ENCODE peak calls at places on chromosomes 2 and 18, in five cellular contexts. Z is stomach; X is effector memory CD4-positive, alpha-beta T cell; Y is H9; E is H1. K is an unnamed sample.

GRCh38 chr2:54387592-54387991 is 68.5 kb upstream of the SPTBN1 start:
- DNase-seq in Z (no peak), X (no peak), E (no peak), Y (no peak), K (no peak)

GRCh38 chr2:65491381-65491903 is 59.0 kb upstream of the SPRED2 start:
- DNase-seq in Z (no peak), X (no peak), Y (no peak), E (no peak), K (no peak)

GRCh38 chr2:4753721-4754120 is 938.5 kb upstream of the SOX11 start:
- DNase-seq in E (no peak), X (no peak), Y (no peak), Z (no peak), K (no peak)

GRCh38 chr2:111884592-111884964 is 585 bp upstream of the ANAPC1 start:
- DNase-seq in E (no peak), Z (no peak), X (no peak), Y (no peak), K (no peak)

GRCh38 chr2:10558281-10559030 is 110.3 kb upstream of the ODC1 start:
- DNase-seq in Y (no peak), X (no peak), E (no peak), Z (no peak), K (no peak)

GRCh38 chr18:62808116-62808515 is 92.8 kb downstream of the PHLPP1 start:
- DNase-seq in X (no peak), Y (no peak), Z (no peak), E (no peak), K (no peak)

GRCh38 chr18:649341-649740 is 8.1 kb upstream of the TYMS start:
- DNase-seq in X (no peak), E (no peak), Z (no peak), Y (no peak), K (no peak)

GRCh38 chr2:62292190-62292589 is 96.3 kb downstream of the B3GNT2 start:
- DNase-seq in Y (no peak), Z (peak; percentile 60), X (no peak), E (no peak), K (no peak)

GRCh38 chr2:109728809-109729208 is 65.3 kb upstream of the RGPD5 start:
- DNase-seq in Y (no peak), Z (no peak), E (peak; percentile 4), X (no peak), K (no peak)

GRCh38 chr18:21684731-21685130 is 19.8 kb downstream of the ABHD3 start:
- DNase-seq in X (no peak), Z (no peak), E (no peak), Y (no peak), K (no peak)

GRCh38 chr2:241770936-241771285 is 5.7 kb upstream of the GAL3ST2 start:
- DNase-seq in X (no peak), Z (no peak), E (no peak), Y (no peak), K (no peak)

GRCh38 chr2:232386490-232386739 is 7.9 kb downstream of the ALPP start:
- DNase-seq in X (no peak), Z (no peak), E (no peak), Y (no peak), K (no peak)

GRCh38 chr2:235098273-235098672 is 146.5 kb downstream of the SH3BP4 start:
- DNase-seq in E (peak; percentile 30), Y (no peak), X (no peak), Z (no peak), K (no peak)

GRCh38 chr2:9548506-9548905 is 7.1 kb downstream of the ADAM17 start:
- DNase-seq in X (no peak), Z (no peak), E (no peak), Y (no peak), K (no peak)

GRCh38 chr2:7044253-7045250 is 127.3 kb downstream of the RNF144A start:
- DNase-seq in Y (peak; percentile 50), X (peak; percentile 19), E (peak; percentile 80), Z (peak; percentile 79), K (no peak)

GRCh38 chr2:45180033-45180746 is 170.9 kb upstream of the SIX2 start:
- DNase-seq in Y (no peak), E (no peak), Z (no peak), X (no peak), K (no peak)
- H3K27ac ChIP-seq in Y (no peak overlapping the region), E (no peak overlapping the region), Z (no peak overlapping the region), X (no peak overlapping the region), K (no peak overlapping the region)

GRCh38 chr2:191233533-191233932 is 11.7 kb upstream of the MYO1B start:
- DNase-seq in Y (no peak), Z (no peak), E (no peak), X (no peak), K (no peak)

GRCh38 chr2:191228333-191228732 is 16.9 kb upstream of the MYO1B start:
- DNase-seq in Z (no peak), Y (no peak), X (no peak), E (no peak), K (no peak)

GRCh38 chr2:191231995-191232394 is 13.2 kb upstream of the MYO1B start:
- DNase-seq in Y (no peak), Z (no peak), E (no peak), X (no peak), K (no peak)

GRCh38 chr2:191228861-191229260 is 16.3 kb upstream of the MYO1B start:
- DNase-seq in E (no peak), Z (peak; percentile 57), Y (no peak), X (no peak), K (no peak)

DNA sequence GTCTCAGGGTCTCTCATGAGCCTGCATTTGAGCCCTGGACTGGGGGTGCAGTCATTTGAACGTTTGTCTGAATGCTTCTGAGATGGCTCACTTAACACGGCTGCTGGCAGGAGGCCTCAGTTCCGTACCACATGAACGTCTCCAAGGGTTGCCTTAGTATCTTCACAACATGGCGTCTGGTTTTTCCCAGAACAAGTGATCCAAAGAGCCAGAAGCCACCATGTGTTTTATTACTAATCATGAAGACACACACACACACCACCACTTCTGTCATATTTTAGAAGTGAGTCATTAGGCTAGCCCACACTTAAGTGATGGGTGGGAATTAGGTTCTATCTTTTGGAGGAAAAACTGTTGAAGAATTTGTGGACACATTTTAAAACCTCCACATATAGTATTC is 15.0 kb upstream of the MYO1B start:
- DNase-seq in X (no peak), Y (no peak), Z (no peak), E (no peak), K (no peak)
- H3K27ac ChIP-seq in X (no peak overlapping the region), Y (no peak overlapping the region), Z (no peak overlapping the region), E (no peak overlapping the region), K (no peak overlapping the region)

GRCh38 chr2:3303583-3304406 is 73.8 kb downstream of the EIPR1 start:
- DNase-seq in Y (peak; percentile 89), Z (peak; percentile 91), E (peak; percentile 93), X (peak; percentile 39), K (peak; percentile 78)

GRCh38 chr2:3302751-3303582 is 74.7 kb downstream of the EIPR1 start:
- DNase-seq in X (no peak), Z (no peak), E (no peak), Y (no peak), K (no peak)

GRCh38 chr2:3301001-3301400 is 76.6 kb downstream of the EIPR1 start:
- DNase-seq in E (no peak), Y (no peak), X (no peak), Z (no peak), K (no peak)

GRCh38 chr2:3300224-3300623 is 77.4 kb downstream of the EIPR1 start:
- DNase-seq in E (no peak), Z (no peak), X (no peak), Y (no peak), K (no peak)

GRCh38 chr2:3302421-3302750 is 75.2 kb downstream of the EIPR1 start:
- DNase-seq in E (no peak), Y (no peak), Z (no peak), X (no peak), K (no peak)
- H3K27ac ChIP-seq in E (no peak overlapping the region), Y (no peak overlapping the region), Z (no peak overlapping the region), X (no peak overlapping the region), K (no peak overlapping the region)

GRCh38 chr2:178244812-178245211 is 50.5 kb downstream of the OSBPL6 start:
- DNase-seq in Y (no peak), X (no peak), Z (no peak), E (no peak), K (no peak)

GRCh38 chr2:178243961-178244360 is 49.6 kb downstream of the OSBPL6 start:
- DNase-seq in Z (no peak), E (no peak), X (no peak), Y (no peak), K (no peak)

GRCh38 chr2:178238750-178239149 is 44.4 kb downstream of the OSBPL6 start:
- DNase-seq in X (no peak), E (no peak), Z (no peak), Y (no peak), K (no peak)

GRCh38 chr2:178241852-178242551 is 47.7 kb downstream of the OSBPL6 start:
- DNase-seq in Z (peak; percentile 37), X (no peak), Y (no peak), E (no peak), K (peak; percentile 10)

GRCh38 chr2:178242552-178242883 is 48.2 kb downstream of the OSBPL6 start:
- DNase-seq in E (no peak), Y (no peak), Z (no peak), X (no peak), K (no peak)
- H3K27ac ChIP-seq in E (no peak overlapping the region), Y (no peak overlapping the region), Z (no peak overlapping the region), X (no peak overlapping the region), K (no peak overlapping the region)

GRCh38 chr2:167940361-167940744 is 307.0 kb downstream of the STK39 start:
- DNase-seq in Z (no peak), E (no peak), X (no peak), Y (no peak), K (no peak)

GRCh38 chr2:167937403-167937802 is 310.0 kb downstream of the STK39 start:
- DNase-seq in Z (no peak), X (no peak), E (no peak), Y (no peak), K (no peak)

GRCh38 chr2:167941604-167942003 is 305.8 kb downstream of the STK39 start:
- DNase-seq in Z (no peak), Y (no peak), X (no peak), E (no peak), K (no peak)

GRCh38 chr2:167940745-167941507 is 306.5 kb downstream of the STK39 start:
- DNase-seq in Y (no peak), X (no peak), Z (no peak), E (no peak), K (no peak)

GRCh38 chr2:167939513-167940360 is 307.7 kb downstream of the STK39 start:
- DNase-seq in Y (no peak), X (no peak), E (no peak), Z (no peak), K (no peak)
- H3K27ac ChIP-seq in Y (no peak overlapping the region), X (no peak overlapping the region), E (no peak overlapping the region), Z (no peak overlapping the region), K (no peak overlapping the region)

K was measured in substantia nigra.